ENCODE peak calls at places on chromosomes 13 and 19, in eight cellular contexts. One of them, this sample, is unnamed.

GRCh38 chr13:106696140-106696539 is 128.2 kb upstream of the ARGLU1 start:
- DNase-seq in tibial nerve: no peak
- DNase-seq in endodermal cell: no peak
- DNase-seq in endothelial cell: no peak
- DNase-seq in fibroblast of lung: no peak
- DNase-seq in fibroblast of pulmonary artery: no peak
- DNase-seq in right lobe of liver: no peak
- DNase-seq in GM23338: no peak
- DNase-seq in this sample: no peak

GRCh38 chr13:60887711-60888110 is 490.7 kb downstream of the TDRD3 start:
- DNase-seq in tibial nerve: no peak
- DNase-seq in endodermal cell: no peak
- DNase-seq in endothelial cell: no peak
- DNase-seq in fibroblast of lung: no peak
- DNase-seq in fibroblast of pulmonary artery: peak; percentile 1
- DNase-seq in right lobe of liver: no peak
- DNase-seq in GM23338: no peak
- DNase-seq in this sample: no peak

GRCh38 chr13:100611678-100612492 is 23.3 kb upstream of the GGACT start:
- DNase-seq in tibial nerve: no peak
- DNase-seq in endodermal cell: no peak
- DNase-seq in endothelial cell: no peak
- DNase-seq in fibroblast of lung: no peak
- DNase-seq in fibroblast of pulmonary artery: no peak
- DNase-seq in right lobe of liver: no peak
- DNase-seq in GM23338: no peak
- DNase-seq in this sample: no peak

GRCh38 chr19:677601-678380 is 1.6 kb downstream of the FSTL3 start:
- DNase-seq in tibial nerve: no peak
- DNase-seq in endodermal cell: peak; percentile 43
- DNase-seq in endothelial cell: no peak
- DNase-seq in fibroblast of lung: peak; percentile 44
- DNase-seq in fibroblast of pulmonary artery: no peak
- DNase-seq in right lobe of liver: no peak
- DNase-seq in GM23338: no peak
- DNase-seq in this sample: no peak

GRCh38 chr19:32966750-32967149 is 5.0 kb downstream of the CEP89 start:
- DNase-seq in tibial nerve: no peak
- DNase-seq in endodermal cell: no peak
- DNase-seq in endothelial cell: no peak
- DNase-seq in fibroblast of lung: no peak
- DNase-seq in fibroblast of pulmonary artery: no peak
- DNase-seq in right lobe of liver: no peak
- DNase-seq in GM23338: no peak
- DNase-seq in this sample: no peak

GRCh38 chr19:33688657-33688992 is 66.9 kb downstream of the CHST8 start:
- DNase-seq in tibial nerve: no peak
- DNase-seq in endodermal cell: no peak
- DNase-seq in endothelial cell: no peak
- DNase-seq in fibroblast of lung: no peak
- DNase-seq in fibroblast of pulmonary artery: no peak
- DNase-seq in right lobe of liver: no peak
- DNase-seq in GM23338: no peak
- DNase-seq in this sample: no peak

GRCh38 chr13:94093652-94094310 is 385.7 kb downstream of the DCT start:
- DNase-seq in tibial nerve: no peak
- DNase-seq in endodermal cell: no peak
- DNase-seq in endothelial cell: no peak
- DNase-seq in fibroblast of lung: peak; percentile 67
- DNase-seq in fibroblast of pulmonary artery: no peak
- DNase-seq in right lobe of liver: no peak
- DNase-seq in GM23338: no peak
- DNase-seq in this sample: no peak

GRCh38 chr19:50333235-50333736 is 4.1 kb upstream of the KCNC3 start:
- DNase-seq in tibial nerve: peak; percentile 45
- DNase-seq in endodermal cell: peak; percentile 97
- DNase-seq in endothelial cell: no peak
- DNase-seq in fibroblast of lung: peak; percentile 84
- DNase-seq in fibroblast of pulmonary artery: peak; percentile 78
- DNase-seq in right lobe of liver: peak; percentile 94
- DNase-seq in GM23338: peak; percentile 96
- DNase-seq in this sample: peak; percentile 90

GRCh38 chr19:8655340-8655709 is 24.9 kb downstream of the NFILZ start:
- DNase-seq in tibial nerve: no peak
- DNase-seq in endodermal cell: no peak
- DNase-seq in endothelial cell: no peak
- DNase-seq in fibroblast of lung: no peak
- DNase-seq in fibroblast of pulmonary artery: no peak
- DNase-seq in right lobe of liver: no peak
- DNase-seq in GM23338: no peak
- DNase-seq in this sample: peak; percentile 38

GRCh38 chr19:1453525-1454371 is 3.8 kb downstream of the APC2 start:
- DNase-seq in tibial nerve: peak; percentile 36
- DNase-seq in endodermal cell: peak; percentile 69
- DNase-seq in endothelial cell: no peak
- DNase-seq in fibroblast of lung: no peak
- DNase-seq in fibroblast of pulmonary artery: no peak
- DNase-seq in right lobe of liver: no peak
- DNase-seq in GM23338: peak; percentile 56
- DNase-seq in this sample: no peak

GRCh38 chr19:55319786-55320185 is 5.4 kb downstream of the TMEM150B start:
- DNase-seq in tibial nerve: no peak
- DNase-seq in endodermal cell: peak; percentile 95
- DNase-seq in endothelial cell: peak; percentile 74
- DNase-seq in fibroblast of lung: peak; percentile 35
- DNase-seq in fibroblast of pulmonary artery: peak; percentile 42
- DNase-seq in right lobe of liver: no peak
- DNase-seq in GM23338: peak; percentile 97
- DNase-seq in this sample: no peak

GRCh38 chr13:24642236-24642635 is 38.0 kb upstream of the ATP12A start:
- DNase-seq in tibial nerve: no peak
- DNase-seq in endodermal cell: no peak
- DNase-seq in endothelial cell: no peak
- DNase-seq in fibroblast of lung: no peak
- DNase-seq in fibroblast of pulmonary artery: no peak
- DNase-seq in right lobe of liver: no peak
- DNase-seq in GM23338: no peak
- DNase-seq in this sample: no peak

GRCh38 chr19:33462112-33462726 is 59.4 kb downstream of the PEPD start:
- DNase-seq in tibial nerve: no peak
- DNase-seq in endodermal cell: peak; percentile 20
- DNase-seq in endothelial cell: no peak
- DNase-seq in fibroblast of lung: no peak
- DNase-seq in fibroblast of pulmonary artery: no peak
- DNase-seq in right lobe of liver: peak; percentile 46
- DNase-seq in GM23338: no peak
- DNase-seq in this sample: no peak

DNA sequence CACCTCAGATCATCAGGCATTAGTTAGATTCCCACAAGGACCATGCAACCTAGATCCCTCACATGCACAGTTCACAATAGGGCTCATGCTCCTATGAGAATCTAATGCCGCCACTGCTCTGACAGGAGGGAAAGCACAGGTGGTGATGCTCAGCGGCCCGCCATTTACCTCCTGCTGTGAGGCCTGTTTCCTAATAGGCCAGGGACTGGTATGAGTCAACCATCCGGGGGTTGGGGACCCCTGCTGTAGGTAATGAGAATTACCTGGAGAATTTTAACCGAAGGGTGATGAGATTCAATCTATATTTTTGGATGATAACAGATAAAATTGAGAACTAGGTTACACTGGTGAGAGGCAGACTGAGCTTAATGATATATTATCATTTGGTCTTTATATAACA is 101.4 kb downstream of the LACC1 start:
- DNase-seq in tibial nerve: no peak
- DNase-seq in endodermal cell: peak; percentile 83
- DNase-seq in endothelial cell: no peak
- DNase-seq in fibroblast of lung: no peak
- DNase-seq in fibroblast of pulmonary artery: no peak
- DNase-seq in right lobe of liver: no peak
- DNase-seq in GM23338: peak; percentile 85
- DNase-seq in this sample: no peak
- TF ChIP-seq CTCF in tibial nerve: no peak
- TF ChIP-seq CTCF in endodermal cell: peak; percentile 67
- TF ChIP-seq CTCF in endothelial cell: peak; percentile 45
- TF ChIP-seq CTCF in fibroblast of lung: no peak
- TF ChIP-seq CTCF in fibroblast of pulmonary artery: no peak
- TF ChIP-seq CTCF in right lobe of liver: no peak
- TF ChIP-seq CTCF in GM23338: peak; percentile 56
- TF ChIP-seq CTCF in this sample: no peak

GRCh38 chr13:49213997-49214916 is 5.9 kb upstream of the MLNR start:
- DNase-seq in tibial nerve: no peak
- DNase-seq in endodermal cell: no peak
- DNase-seq in endothelial cell: no peak
- DNase-seq in fibroblast of lung: no peak
- DNase-seq in fibroblast of pulmonary artery: no peak
- DNase-seq in right lobe of liver: no peak
- DNase-seq in GM23338: no peak
- DNase-seq in this sample: no peak

GRCh38 chr13:49217962-49218492 is 2.1 kb upstream of the MLNR start:
- DNase-seq in tibial nerve: no peak
- DNase-seq in endodermal cell: no peak
- DNase-seq in endothelial cell: no peak
- DNase-seq in fibroblast of lung: no peak
- DNase-seq in fibroblast of pulmonary artery: no peak
- DNase-seq in right lobe of liver: no peak
- DNase-seq in GM23338: peak; percentile 20
- DNase-seq in this sample: no peak

GRCh38 chr13:49216334-49216733 is 3.8 kb upstream of the MLNR start:
- DNase-seq in tibial nerve: no peak
- DNase-seq in endodermal cell: no peak
- DNase-seq in endothelial cell: no peak
- DNase-seq in fibroblast of lung: no peak
- DNase-seq in fibroblast of pulmonary artery: no peak
- DNase-seq in right lobe of liver: no peak
- DNase-seq in GM23338: no peak
- DNase-seq in this sample: no peak

GRCh38 chr13:49213539-49213938 is 6.6 kb upstream of the MLNR start:
- DNase-seq in tibial nerve: no peak
- DNase-seq in endodermal cell: no peak
- DNase-seq in endothelial cell: no peak
- DNase-seq in fibroblast of lung: no peak
- DNase-seq in fibroblast of pulmonary artery: no peak
- DNase-seq in right lobe of liver: no peak
- DNase-seq in GM23338: no peak
- DNase-seq in this sample: no peak

GRCh38 chr13:49214917-49215376 is 5.2 kb upstream of the MLNR start:
- DNase-seq in tibial nerve: no peak
- DNase-seq in endodermal cell: peak; percentile 78
- DNase-seq in endothelial cell: no peak
- DNase-seq in fibroblast of lung: no peak
- DNase-seq in fibroblast of pulmonary artery: peak; percentile 66
- DNase-seq in right lobe of liver: peak; percentile 66
- DNase-seq in GM23338: peak; percentile 72
- DNase-seq in this sample: peak; percentile 82
- TF ChIP-seq CTCF in tibial nerve: no peak
- TF ChIP-seq CTCF in endodermal cell: peak; percentile 51
- TF ChIP-seq CTCF in endothelial cell: no peak
- TF ChIP-seq CTCF in fibroblast of lung: no peak
- TF ChIP-seq CTCF in fibroblast of pulmonary artery: peak; percentile 6
- TF ChIP-seq CTCF in right lobe of liver: peak; percentile 27
- TF ChIP-seq CTCF in GM23338: peak; percentile 44
- TF ChIP-seq CTCF in this sample: peak; percentile 49

DNA sequence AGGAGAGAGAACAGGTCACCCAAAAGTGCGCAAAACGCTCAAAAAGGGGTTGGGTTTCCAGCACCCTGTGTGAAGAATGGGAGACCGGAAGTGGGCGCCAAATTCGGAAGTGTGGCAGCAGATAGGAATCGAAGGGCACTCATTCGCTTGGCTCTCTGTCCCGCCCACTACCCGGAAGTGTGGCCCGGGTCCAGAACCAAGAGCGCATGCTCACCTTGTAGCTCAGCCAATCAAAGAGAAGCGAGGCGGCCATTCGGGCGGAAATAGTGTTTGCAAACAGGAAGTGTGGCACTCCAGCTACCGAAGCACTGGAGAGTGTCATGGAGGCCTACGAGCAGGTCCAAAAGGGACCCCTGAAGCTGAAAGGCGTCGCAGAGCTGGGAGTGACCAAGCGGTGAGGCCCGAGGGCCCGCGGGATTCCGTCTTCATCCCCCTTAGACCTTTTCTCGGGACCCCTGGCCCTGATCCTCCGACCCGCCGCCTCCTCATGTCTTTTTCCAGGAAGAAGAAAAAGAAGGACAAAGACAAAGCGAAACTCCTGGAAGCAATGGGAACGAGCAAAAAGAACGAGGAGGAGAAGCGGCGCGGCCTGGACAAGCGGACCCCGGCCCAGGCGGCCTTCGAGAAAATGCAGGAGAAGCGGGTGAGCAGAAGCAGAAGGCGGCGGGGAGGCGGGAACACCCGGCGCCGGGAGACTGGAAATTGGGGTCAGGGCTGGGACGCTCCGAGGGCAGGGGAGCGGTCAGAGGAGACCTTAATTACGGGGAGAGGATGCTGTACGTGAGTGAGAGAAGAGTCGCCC is at the start of gene FAM32A:
- DNase-seq in tibial nerve: peak; percentile 99
- DNase-seq in endodermal cell: peak; percentile 99
- DNase-seq in endothelial cell: peak; percentile 94
- DNase-seq in fibroblast of lung: peak; percentile 99
- DNase-seq in fibroblast of pulmonary artery: peak; percentile 99
- DNase-seq in right lobe of liver: peak; percentile 98
- DNase-seq in GM23338: peak; percentile 98
- DNase-seq in this sample: peak; percentile 99
- TF ChIP-seq CTCF in tibial nerve: peak; percentile 47
- TF ChIP-seq CTCF in endodermal cell: peak; percentile 79
- TF ChIP-seq CTCF in endothelial cell: no peak
- TF ChIP-seq CTCF in fibroblast of lung: peak; percentile 36
- TF ChIP-seq CTCF in fibroblast of pulmonary artery: no peak
- TF ChIP-seq CTCF in right lobe of liver: peak; percentile 48
- TF ChIP-seq CTCF in GM23338: peak; percentile 46
- TF ChIP-seq CTCF in this sample: no peak

GRCh38 chr19:43552198-43552450 is 19.1 kb downstream of the ZNF575 start:
- DNase-seq in tibial nerve: no peak
- DNase-seq in endodermal cell: no peak
- DNase-seq in endothelial cell: no peak
- DNase-seq in fibroblast of lung: no peak
- DNase-seq in fibroblast of pulmonary artery: no peak
- DNase-seq in right lobe of liver: no peak
- DNase-seq in GM23338: no peak
- DNase-seq in this sample: no peak

GRCh38 chr19:43551399-43552197 is 18.6 kb downstream of the ZNF575 start:
- DNase-seq in tibial nerve: no peak
- DNase-seq in endodermal cell: no peak
- DNase-seq in endothelial cell: no peak
- DNase-seq in fibroblast of lung: no peak
- DNase-seq in fibroblast of pulmonary artery: no peak
- DNase-seq in right lobe of liver: no peak
- DNase-seq in GM23338: no peak
- DNase-seq in this sample: no peak

GRCh38 chr19:43554317-43554895 is 20.9 kb downstream of the XRCC1 start:
- DNase-seq in tibial nerve: no peak
- DNase-seq in endodermal cell: no peak
- DNase-seq in endothelial cell: no peak
- DNase-seq in fibroblast of lung: no peak
- DNase-seq in fibroblast of pulmonary artery: no peak
- DNase-seq in right lobe of liver: no peak
- DNase-seq in GM23338: no peak
- DNase-seq in this sample: no peak

GRCh38 chr19:43553656-43554055 is 20.7 kb downstream of the ZNF575 start:
- DNase-seq in tibial nerve: no peak
- DNase-seq in endodermal cell: no peak
- DNase-seq in endothelial cell: no peak
- DNase-seq in fibroblast of lung: no peak
- DNase-seq in fibroblast of pulmonary artery: no peak
- DNase-seq in right lobe of liver: no peak
- DNase-seq in GM23338: no peak
- DNase-seq in this sample: no peak

GRCh38 chr19:43552616-43553015 is 19.6 kb downstream of the ZNF575 start:
- DNase-seq in tibial nerve: no peak
- DNase-seq in endodermal cell: no peak
- DNase-seq in endothelial cell: no peak
- DNase-seq in fibroblast of lung: no peak
- DNase-seq in fibroblast of pulmonary artery: no peak
- DNase-seq in right lobe of liver: no peak
- DNase-seq in GM23338: no peak
- DNase-seq in this sample: no peak
- TF ChIP-seq CTCF in tibial nerve: no peak
- TF ChIP-seq CTCF in endodermal cell: no peak
- TF ChIP-seq CTCF in endothelial cell: no peak
- TF ChIP-seq CTCF in fibroblast of lung: no peak
- TF ChIP-seq CTCF in fibroblast of pulmonary artery: no peak
- TF ChIP-seq CTCF in right lobe of liver: no peak
- TF ChIP-seq CTCF in GM23338: no peak
- TF ChIP-seq CTCF in this sample: no peak

This sample was measured in CD14-positive monocyte.